ENCODE peak calls at places on chromosome 16, in nine cellular contexts. Q, I, A, Y, G, W, X, R and J are unnamed samples.

GRCh38 chr16:55367796-55368195 is 43.8 kb downstream of the IRX6 start:
- DNase-seq in X (no peak), Q (no peak), G (no peak), A (no peak), R (peak; percentile 38), Y (no peak), W (peak; percentile 24), I (no peak), J (no peak)

GRCh38 chr16:89101303-89102034 is 7.8 kb downstream of the ACSF3 start:
- DNase-seq in Y (no peak), R (no peak), W (no peak), A (no peak), X (no peak), I (no peak), Q (no peak), G (no peak), J (no peak)

GRCh38 chr16:88331989-88332920 is 50.5 kb upstream of the ZNF469 start:
- DNase-seq in Q (no peak), W (peak; percentile 99), I (no peak), A (peak; percentile 48), X (no peak), Y (no peak), G (no peak), R (peak; percentile 100), J (no peak)

GRCh38 chr16:61421111-61421510 is 615.1 kb downstream of the CDH8 start:
- DNase-seq in G (no peak), Y (no peak), W (no peak), A (no peak), Q (no peak), R (no peak), I (no peak), X (no peak), J (no peak)

GRCh38 chr16:69396187-69397061 is 10.6 kb upstream of the TERF2 start:
- DNase-seq in Y (peak; percentile 93), A (peak; percentile 93), I (peak; percentile 85), X (peak; percentile 57), R (peak; percentile 98), W (peak; percentile 86), G (peak; percentile 55), Q (peak; percentile 69), J (peak; percentile 56)

GRCh38 chr16:66346221-66346620 is 20.3 kb upstream of the CDH5 start:
- DNase-seq in A (no peak), R (no peak), Q (no peak), I (no peak), W (no peak), Y (no peak), X (no peak), G (no peak), J (no peak)

GRCh38 chr16:21626659-21627277 is 25.6 kb downstream of the IGSF6 start:
- DNase-seq in A (peak; percentile 91), Y (no peak), Q (no peak), G (no peak), I (peak; percentile 14), R (peak; percentile 94), W (peak; percentile 79), X (no peak), J (no peak)

GRCh38 chr16:87956771-87957279 is 5.6 kb downstream of the BANP start:
- DNase-seq in W (no peak), G (no peak), I (peak; percentile 38), X (peak; percentile 60), R (peak; percentile 65), A (peak; percentile 82), Y (peak; percentile 62), Q (peak; percentile 55), J (peak; percentile 63)

GRCh38 chr16:20854963-20855362 is 45.2 kb downstream of the DCUN1D3 start:
- DNase-seq in W (no peak), I (no peak), Y (no peak), G (no peak), Q (no peak), X (no peak), R (no peak), A (no peak), J (no peak)

GRCh38 chr16:76946879-76947278 is 244.1 kb upstream of the MON1B start:
- DNase-seq in G (no peak), X (no peak), W (peak; percentile 3), R (peak; percentile 86), A (peak; percentile 30), Y (no peak), I (no peak), Q (no peak), J (no peak)

GRCh38 chr16:88341551-88342290 is 41.0 kb upstream of the ZNF469 start:
- DNase-seq in Y (no peak), X (no peak), I (no peak), A (no peak), W (no peak), Q (no peak), G (no peak), R (no peak), J (no peak)

GRCh38 chr16:84484579-84485254 is 19.7 kb downstream of the MEAK7 start:
- DNase-seq in X (no peak), G (peak; percentile 47), A (peak; percentile 33), R (peak; percentile 72), Y (peak; percentile 76), I (peak; percentile 32), Q (peak; percentile 76), W (no peak), J (peak; percentile 58)

GRCh38 chr16:65117701-65118448 is 4.0 kb downstream of the CDH11 start:
- DNase-seq in Y (peak; percentile 87), R (peak; percentile 90), A (peak; percentile 91), W (no peak), I (peak; percentile 75), X (peak; percentile 42), Q (peak; percentile 76), G (peak; percentile 58), J (peak; percentile 62)

GRCh38 chr16:46688657-46689491 is at the start of gene VPS35:
- DNase-seq in Y (peak; percentile 99), R (peak; percentile 99), I (peak; percentile 99), W (peak; percentile 93), A (peak; percentile 99), G (peak; percentile 100), X (peak; percentile 96), Q (peak; percentile 100), J (peak; percentile 95)
- TF ChIP-seq CTCF in Y (peak; percentile 59), R (no peak), I (peak; percentile 40), W (peak; percentile 7), A (no peak), G (no peak), X (peak; percentile 15), Q (peak; percentile 37), J (no peak)

GRCh38 chr16:50088302-50088701 is 22.5 kb downstream of the HEATR3 start:
- DNase-seq in W (no peak), Y (no peak), X (no peak), I (no peak), R (no peak), A (no peak), Q (no peak), G (no peak), J (no peak)

GRCh38 chr16:50096791-50097190 is 31.0 kb downstream of the HEATR3 start:
- DNase-seq in Y (no peak), W (peak; percentile 50), A (peak; percentile 35), G (no peak), X (no peak), I (no peak), Q (no peak), R (peak; percentile 75), J (no peak)

GRCh38 chr16:50093607-50094570 is 28.1 kb downstream of the HEATR3 start:
- DNase-seq in G (no peak), Q (no peak), I (no peak), R (peak; percentile 52), Y (no peak), A (peak; percentile 71), W (no peak), X (no peak), J (peak; percentile 24)
- TF ChIP-seq CTCF in G (no peak), Q (no peak), I (no peak), R (no peak), Y (no peak), A (no peak), W (no peak), X (no peak), J (no peak)

GRCh38 chr16:4578961-4579530 is 22.9 kb downstream of the C16orf96 start:
- DNase-seq in Q (no peak), W (no peak), X (no peak), I (no peak), R (no peak), G (no peak), Y (no peak), A (no peak), J (no peak)

GRCh38 chr16:4570688-4571321 is 14.7 kb downstream of the C16orf96 start:
- DNase-seq in I (no peak), W (no peak), G (no peak), R (no peak), Q (no peak), X (no peak), Y (peak; percentile 95), A (no peak), J (no peak)

GRCh38 chr16:4572715-4573114 is 16.6 kb downstream of the C16orf96 start:
- DNase-seq in Y (no peak), I (no peak), G (no peak), W (no peak), A (peak; percentile 26), Q (no peak), X (peak; percentile 12), R (peak; percentile 21), J (no peak)

GRCh38 chr16:4576008-4576407 is 19.9 kb downstream of the C16orf96 start:
- DNase-seq in I (no peak), Q (no peak), W (no peak), A (no peak), G (no peak), X (no peak), R (no peak), Y (no peak), J (no peak)

GRCh38 chr16:4574919-4575705 is 19.0 kb downstream of the C16orf96 start:
- DNase-seq in I (no peak), Y (peak; percentile 70), X (peak; percentile 13), Q (no peak), W (no peak), R (no peak), G (no peak), A (no peak), J (no peak)
- TF ChIP-seq CTCF in I (peak; percentile 45), Y (peak; percentile 84), X (no peak), Q (no peak), W (no peak), R (no peak), G (no peak), A (no peak), J (no peak)

GRCh38 chr16:30588651-30589050 is 3.2 kb upstream of the ZNF785 start:
- DNase-seq in G (no peak), R (no peak), X (no peak), W (no peak), A (no peak), I (no peak), Q (no peak), Y (no peak), J (no peak)

GRCh38 chr16:30581462-30581861 is 4.0 kb downstream of the ZNF785 start:
- DNase-seq in R (no peak), A (no peak), G (no peak), Y (no peak), W (no peak), X (no peak), I (no peak), Q (no peak), J (no peak)

GRCh38 chr16:30585022-30585399 is 486 bp downstream of the ZNF785 start:
- DNase-seq in W (no peak), I (no peak), A (peak; percentile 51), R (no peak), Y (peak; percentile 70), X (no peak), Q (peak; percentile 23), G (no peak), J (no peak)

GRCh38 chr16:30582611-30583340 is 2.7 kb downstream of the ZNF785 start:
- DNase-seq in R (no peak), Q (no peak), A (no peak), Y (no peak), W (no peak), G (no peak), X (no peak), I (no peak), J (no peak)

GRCh38 chr16:30585400-30586191 is at the start of gene ZNF785:
- DNase-seq in R (peak; percentile 100), I (peak; percentile 95), A (peak; percentile 100), G (peak; percentile 87), Q (peak; percentile 92), X (peak; percentile 98), Y (peak; percentile 99), W (peak; percentile 96), J (peak; percentile 97)
- TF ChIP-seq CTCF in R (no peak), I (peak; percentile 59), A (no peak), G (no peak), Q (peak; percentile 29), X (peak; percentile 35), Y (peak; percentile 23), W (peak; percentile 11), J (peak; percentile 25)